ENCODE peak calls at places on chromosome 11, in seven cellular contexts. One of them, this sample, is unnamed.

GRCh38 chr11:44868455-44869421 is 81.9 kb downstream of the TP53I11 start:
- DNase-seq in PC-3: no peak
- DNase-seq in IMR-90: no peak
- DNase-seq in K562: no peak
- DNase-seq in HCT116: no peak
- DNase-seq in A549: no peak
- DNase-seq in GM23248: no peak
- DNase-seq in this sample: no peak

GRCh38 chr11:23540101-23540561 is 679.9 kb upstream of the CCDC179 start:
- DNase-seq in PC-3: peak; percentile 79
- DNase-seq in IMR-90: peak; percentile 53
- DNase-seq in K562: peak; percentile 13
- DNase-seq in HCT116: no peak
- DNase-seq in A549: peak; percentile 18
- DNase-seq in GM23248: peak; percentile 63
- DNase-seq in this sample: peak; percentile 61

GRCh38 chr11:112248216-112248615 is 12.4 kb downstream of the PLET1 start:
- DNase-seq in PC-3: peak; percentile 86
- DNase-seq in IMR-90: peak; percentile 89
- DNase-seq in K562: no peak
- DNase-seq in HCT116: no peak
- DNase-seq in A549: no peak
- DNase-seq in GM23248: peak; percentile 45
- DNase-seq in this sample: no peak

GRCh38 chr11:129317564-129317963 is 58.1 kb upstream of the BARX2 start:
- DNase-seq in PC-3: peak; percentile 84
- DNase-seq in IMR-90: no peak
- DNase-seq in K562: no peak
- DNase-seq in HCT116: no peak
- DNase-seq in A549: no peak
- DNase-seq in GM23248: no peak
- DNase-seq in this sample: no peak

GRCh38 chr11:17558916-17559315 is 11.9 kb downstream of the OTOG start:
- DNase-seq in PC-3: no peak
- DNase-seq in IMR-90: no peak
- DNase-seq in K562: no peak
- DNase-seq in HCT116: no peak
- DNase-seq in A549: no peak
- DNase-seq in GM23248: no peak
- DNase-seq in this sample: no peak

GRCh38 chr11:14537134-14537599 is 17.0 kb upstream of the PSMA1 start:
- DNase-seq in PC-3: peak; percentile 55
- DNase-seq in IMR-90: peak; percentile 15
- DNase-seq in K562: peak; percentile 63
- DNase-seq in HCT116: no peak
- DNase-seq in A549: peak; percentile 65
- DNase-seq in GM23248: peak; percentile 53
- DNase-seq in this sample: peak; percentile 60

GRCh38 chr11:7941141-7941540 is 367 bp downstream of the OR10A3 start:
- DNase-seq in PC-3: no peak
- DNase-seq in IMR-90: no peak
- DNase-seq in K562: no peak
- DNase-seq in HCT116: no peak
- DNase-seq in A549: no peak
- DNase-seq in GM23248: no peak
- DNase-seq in this sample: no peak

GRCh38 chr11:27266125-27266524 is 96.9 kb downstream of the CCDC34 start:
- DNase-seq in PC-3: no peak
- DNase-seq in IMR-90: no peak
- DNase-seq in K562: no peak
- DNase-seq in HCT116: no peak
- DNase-seq in A549: no peak
- DNase-seq in GM23248: no peak
- DNase-seq in this sample: no peak

GRCh38 chr11:123550620-123550917 is 103.9 kb downstream of the SCN3B start:
- DNase-seq in PC-3: no peak
- DNase-seq in IMR-90: no peak
- DNase-seq in K562: no peak
- DNase-seq in HCT116: no peak
- DNase-seq in A549: no peak
- DNase-seq in GM23248: no peak
- DNase-seq in this sample: no peak

GRCh38 chr11:123549901-123550619 is 104.4 kb downstream of the SCN3B start:
- DNase-seq in PC-3: peak; percentile 46
- DNase-seq in IMR-90: peak; percentile 51
- DNase-seq in K562: no peak
- DNase-seq in HCT116: no peak
- DNase-seq in A549: no peak
- DNase-seq in GM23248: peak; percentile 45
- DNase-seq in this sample: no peak

GRCh38 chr11:123548774-123549173 is 105.7 kb downstream of the SCN3B start:
- DNase-seq in PC-3: no peak
- DNase-seq in IMR-90: no peak
- DNase-seq in K562: no peak
- DNase-seq in HCT116: no peak
- DNase-seq in A549: no peak
- DNase-seq in GM23248: no peak
- DNase-seq in this sample: no peak

GRCh38 chr11:123547180-123547579 is 107.2 kb downstream of the SCN3B start:
- DNase-seq in PC-3: no peak
- DNase-seq in IMR-90: no peak
- DNase-seq in K562: no peak
- DNase-seq in HCT116: no peak
- DNase-seq in A549: no peak
- DNase-seq in GM23248: no peak
- DNase-seq in this sample: no peak

GRCh38 chr11:123551085-123551484 is 103.3 kb downstream of the SCN3B start:
- DNase-seq in PC-3: peak; percentile 20
- DNase-seq in IMR-90: no peak
- DNase-seq in K562: no peak
- DNase-seq in HCT116: no peak
- DNase-seq in A549: no peak
- DNase-seq in GM23248: no peak
- DNase-seq in this sample: no peak
- H3K4me2 ChIP-seq in PC-3: no peak overlapping the region
- H3K4me2 ChIP-seq in IMR-90: no peak overlapping the region
- H3K4me2 ChIP-seq in K562: no peak overlapping the region
- H3K4me2 ChIP-seq in HCT116: no peak overlapping the region
- H3K4me2 ChIP-seq in A549: no peak overlapping the region
- H3K4me2 ChIP-seq in GM23248: no peak overlapping the region
- H3K4me2 ChIP-seq in this sample: no peak overlapping the region

GRCh38 chr11:86041975-86042378 is 26.9 kb downstream of the PICALM start:
- DNase-seq in PC-3: peak; percentile 92
- DNase-seq in IMR-90: peak; percentile 94
- DNase-seq in K562: peak; percentile 86
- DNase-seq in HCT116: peak; percentile 76
- DNase-seq in A549: peak; percentile 63
- DNase-seq in GM23248: peak; percentile 89
- DNase-seq in this sample: peak; percentile 95
- H3K4me2 ChIP-seq in PC-3: peak overlapping the region; percentile 51
- H3K4me2 ChIP-seq in IMR-90: peak overlapping the region; percentile 57
- H3K4me2 ChIP-seq in K562: no peak overlapping the region
- H3K4me2 ChIP-seq in HCT116: peak overlapping the region; percentile 56
- H3K4me2 ChIP-seq in A549: peak overlapping the region; percentile 48
- H3K4me2 ChIP-seq in GM23248: peak overlapping the region; percentile 80
- H3K4me2 ChIP-seq in this sample: peak overlapping the region; percentile 63

GRCh38 chr11:11016943-11017342 is 159.1 kb upstream of the ZBED5 start:
- DNase-seq in PC-3: no peak
- DNase-seq in IMR-90: no peak
- DNase-seq in K562: no peak
- DNase-seq in HCT116: no peak
- DNase-seq in A549: no peak
- DNase-seq in GM23248: no peak
- DNase-seq in this sample: no peak

GRCh38 chr11:11020747-11021149 is 162.9 kb upstream of the ZBED5 start:
- DNase-seq in PC-3: peak; percentile 32
- DNase-seq in IMR-90: peak; percentile 26
- DNase-seq in K562: peak; percentile 21
- DNase-seq in HCT116: no peak
- DNase-seq in A549: no peak
- DNase-seq in GM23248: peak; percentile 48
- DNase-seq in this sample: no peak

GRCh38 chr11:11016123-11016522 is 158.3 kb upstream of the ZBED5 start:
- DNase-seq in PC-3: no peak
- DNase-seq in IMR-90: no peak
- DNase-seq in K562: no peak
- DNase-seq in HCT116: no peak
- DNase-seq in A549: no peak
- DNase-seq in GM23248: peak; percentile 60
- DNase-seq in this sample: no peak

GRCh38 chr11:11022126-11022730 is 164.4 kb upstream of the ZBED5 start:
- DNase-seq in PC-3: peak; percentile 57
- DNase-seq in IMR-90: peak; percentile 24
- DNase-seq in K562: peak; percentile 43
- DNase-seq in HCT116: peak; percentile 12
- DNase-seq in A549: peak; percentile 55
- DNase-seq in GM23248: peak; percentile 48
- DNase-seq in this sample: peak; percentile 29

DNA sequence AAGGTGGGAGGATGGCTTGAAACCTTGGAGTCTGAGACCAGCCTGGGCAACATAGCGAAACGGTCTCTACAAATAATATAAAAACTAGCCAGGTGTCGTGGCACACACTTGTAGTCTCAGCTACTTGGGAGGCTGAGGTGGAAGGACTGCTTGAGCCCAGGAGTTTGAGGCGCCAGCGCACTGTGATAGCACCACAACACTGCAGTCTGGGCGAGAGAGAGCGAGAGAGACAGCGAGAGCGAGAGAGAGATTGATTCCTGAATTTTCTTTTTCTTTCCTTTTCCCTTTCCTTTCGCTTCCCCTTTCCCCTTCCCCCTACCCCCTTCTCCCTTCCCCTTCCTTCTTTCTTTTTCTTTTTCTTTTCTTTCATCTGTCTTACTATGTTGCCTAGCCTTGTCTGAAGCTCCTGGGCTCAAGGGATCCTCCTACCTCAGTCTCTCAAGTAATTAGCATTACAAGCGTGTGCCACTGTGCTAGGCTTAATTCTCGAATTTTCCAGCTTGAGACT is 162.4 kb upstream of the ZBED5 start:
- DNase-seq in PC-3: no peak
- DNase-seq in IMR-90: no peak
- DNase-seq in K562: no peak
- DNase-seq in HCT116: no peak
- DNase-seq in A549: no peak
- DNase-seq in GM23248: no peak
- DNase-seq in this sample: no peak
- H3K4me2 ChIP-seq in PC-3: no peak overlapping the region
- H3K4me2 ChIP-seq in IMR-90: no peak overlapping the region
- H3K4me2 ChIP-seq in K562: no peak overlapping the region
- H3K4me2 ChIP-seq in HCT116: no peak overlapping the region
- H3K4me2 ChIP-seq in A549: no peak overlapping the region
- H3K4me2 ChIP-seq in GM23248: no peak overlapping the region
- H3K4me2 ChIP-seq in this sample: no peak overlapping the region

DNA sequence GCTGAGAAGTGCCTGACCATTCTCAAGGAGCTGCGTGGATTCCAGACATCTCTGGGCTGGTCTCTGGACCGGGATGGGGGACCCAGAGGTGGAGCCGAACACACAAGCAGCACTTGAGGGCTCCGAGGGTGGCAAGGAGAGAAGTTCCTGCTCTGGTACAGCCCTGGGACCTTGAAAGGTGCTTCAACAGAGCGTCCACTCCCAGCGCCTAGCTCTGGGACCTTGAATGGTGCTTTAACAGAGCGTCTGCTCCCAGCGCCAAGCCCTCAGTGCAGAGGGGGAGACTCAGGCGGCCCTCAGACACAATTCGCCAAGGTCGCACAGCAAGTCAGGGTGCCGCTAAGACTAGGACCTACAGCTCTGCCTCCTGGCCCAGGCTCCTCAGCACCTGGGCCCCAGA is 10.6 kb upstream of the NPAS4 start:
- DNase-seq in PC-3: no peak
- DNase-seq in IMR-90: no peak
- DNase-seq in K562: no peak
- DNase-seq in HCT116: no peak
- DNase-seq in A549: no peak
- DNase-seq in GM23248: no peak
- DNase-seq in this sample: no peak
- H3K4me2 ChIP-seq in PC-3: no peak overlapping the region
- H3K4me2 ChIP-seq in IMR-90: no peak overlapping the region
- H3K4me2 ChIP-seq in K562: no peak overlapping the region
- H3K4me2 ChIP-seq in HCT116: no peak overlapping the region
- H3K4me2 ChIP-seq in A549: no peak overlapping the region
- H3K4me2 ChIP-seq in GM23248: no peak overlapping the region
- H3K4me2 ChIP-seq in this sample: no peak overlapping the region

This sample was measured in endothelial cell of umbilical vein.